ENCODE peak calls at places on chromosomes 3 and 15, in nine cellular contexts. G is aorta, X is K562, B is AG04450, N is fibroblast of lung, O is heart right ventricle, C is A549, T is upper lobe of right lung, F is OCI-LY7. V is an unnamed sample.

GRCh38 chr3:177470200-177470941 is 273.1 kb upstream of the TBL1XR1 start:
- DNase-seq in B (no peak), C (no peak), O (no peak), F (no peak), T (no peak), N (no peak), G (no peak), X (no peak), V (no peak)

GRCh38 chr15:68421798-68422402 is 10.1 kb downstream of the ITGA11 start:
- DNase-seq in N (peak; percentile 32), O (no peak), B (no peak), T (no peak), G (peak; percentile 80), C (no peak), F (no peak), X (no peak), V (no peak)

GRCh38 chr3:195895900-195896360 is 12.4 kb downstream of the TNK2 start:
- DNase-seq in G (peak; percentile 90), O (peak; percentile 75), X (peak; percentile 74), T (peak; percentile 91), F (peak; percentile 79), C (peak; percentile 30), N (peak; percentile 28), B (no peak), V (no peak)

GRCh38 chr3:23115171-23115877 is 87.8 kb upstream of the UBE2E2 start:
- DNase-seq in X (no peak), C (no peak), B (no peak), O (no peak), F (no peak), G (no peak), T (no peak), N (peak; percentile 6), V (no peak)

GRCh38 chr3:194671511-194671899 is 486 bp downstream of the LSG1 start:
- DNase-seq in C (peak; percentile 42), F (peak; percentile 65), O (no peak), X (peak; percentile 53), N (peak; percentile 58), T (no peak), B (no peak), G (no peak), V (no peak)

GRCh38 chr15:71658827-71659729 is 151.3 kb upstream of the NR2E3 start:
- DNase-seq in N (no peak), B (no peak), X (no peak), F (no peak), T (no peak), O (no peak), G (no peak), C (no peak), V (no peak)

GRCh38 chr3:184651945-184652344 is 59.9 kb downstream of the MAGEF1 start:
- DNase-seq in G (no peak), B (no peak), N (no peak), O (no peak), F (no peak), C (no peak), X (no peak), T (no peak), V (no peak)

GRCh38 chr15:74630284-74631086 is 14.8 kb downstream of the CLK3 start:
- DNase-seq in B (no peak), C (no peak), X (no peak), T (no peak), O (no peak), G (no peak), F (peak; percentile 69), N (no peak), V (no peak)

GRCh38 chr3:57983734-57984518 is 24.3 kb upstream of the FLNB start:
- DNase-seq in G (no peak), X (peak; percentile 31), B (peak; percentile 66), N (peak; percentile 90), T (no peak), O (peak; percentile 27), F (peak; percentile 95), C (peak; percentile 96), V (peak; percentile 3)

GRCh38 chr15:31328425-31328998 is 1.9 kb downstream of the KLF13 start:
- DNase-seq in O (no peak), F (peak; percentile 50), N (no peak), X (peak; percentile 54), T (no peak), B (no peak), G (no peak), C (peak; percentile 30), V (no peak)

GRCh38 chr3:151841801-151842200 is 27.9 kb downstream of the AADAC start:
- DNase-seq in X (no peak), C (no peak), F (no peak), B (no peak), G (no peak), O (no peak), N (no peak), T (no peak), V (no peak)

GRCh38 chr3:44842376-44842775 is 19.3 kb upstream of the TMEM42 start:
- DNase-seq in N (no peak), B (no peak), F (no peak), T (no peak), G (no peak), C (no peak), X (no peak), O (no peak), V (no peak)

GRCh38 chr3:169034401-169034800 is 629.1 kb downstream of the MECOM start:
- DNase-seq in X (no peak), O (no peak), N (peak; percentile 71), C (no peak), T (no peak), B (no peak), G (no peak), F (no peak), V (no peak)

GRCh38 chr15:95439812-95440380 is 890.6 kb upstream of the NR2F2 start:
- DNase-seq in X (no peak), B (no peak), G (no peak), N (peak; percentile 90), O (no peak), C (no peak), T (no peak), F (no peak), V (no peak)

GRCh38 chr15:39704684-39705083 is 78.0 kb downstream of the FSIP1 start:
- DNase-seq in O (no peak), B (no peak), G (no peak), X (peak; percentile 70), F (no peak), T (no peak), N (no peak), C (peak; percentile 29), V (no peak)

GRCh38 chr3:148641712-148642111 is 56.0 kb upstream of the AGTR1 start:
- DNase-seq in B (no peak), X (no peak), N (no peak), O (no peak), F (no peak), T (no peak), G (no peak), C (no peak), V (no peak)

GRCh38 chr3:148642214-148642613 is 55.5 kb upstream of the AGTR1 start:
- DNase-seq in T (no peak), F (no peak), O (no peak), X (no peak), N (peak; percentile 55), C (no peak), B (no peak), G (no peak), V (no peak)

GRCh38 chr3:148643389-148643840 is 54.3 kb upstream of the AGTR1 start:
- DNase-seq in G (no peak), T (no peak), O (no peak), C (peak; percentile 80), N (peak; percentile 91), B (peak; percentile 38), F (no peak), X (no peak), V (no peak)

GRCh38 chr3:148646126-148646660 is 51.5 kb upstream of the AGTR1 start:
- DNase-seq in T (no peak), B (no peak), O (no peak), G (no peak), C (no peak), X (no peak), F (no peak), N (peak; percentile 28), V (no peak)

GRCh38 chr3:148642616-148643015 is 55.1 kb upstream of the AGTR1 start:
- DNase-seq in C (peak; percentile 33), B (no peak), X (no peak), O (no peak), N (peak; percentile 74), G (no peak), T (no peak), F (no peak), V (no peak)
- H3K27ac ChIP-seq in C (peak overlapping the region; percentile 86), B (no peak overlapping the region), X (no peak overlapping the region), O (no peak overlapping the region), N (no peak overlapping the region), G (no peak overlapping the region), T (no peak overlapping the region), F (no peak overlapping the region), V (no peak overlapping the region)

DNA sequence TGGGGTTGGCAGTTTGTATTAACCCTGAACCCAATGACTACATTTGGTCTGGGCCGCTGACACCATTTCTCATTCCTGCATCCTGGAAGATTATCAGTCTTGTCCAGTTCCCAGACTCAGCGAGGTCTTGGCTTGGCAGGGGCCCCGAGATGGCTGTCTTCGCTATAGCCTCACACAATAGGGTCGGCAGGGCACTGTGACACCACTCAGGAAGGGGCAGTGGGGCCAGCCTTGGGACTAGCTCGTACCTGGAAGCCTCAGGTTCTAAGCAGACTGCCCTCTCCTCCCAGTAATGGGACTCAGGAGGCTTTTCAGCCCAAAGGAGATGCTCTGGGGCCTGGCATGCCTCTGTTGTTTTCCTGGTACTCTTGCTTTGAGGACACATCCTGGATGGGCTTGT is 9.1 kb downstream of the TEX264 start:
- DNase-seq in B (no peak), G (no peak), X (no peak), N (no peak), O (no peak), F (no peak), C (no peak), T (no peak), V (no peak)
- H3K27ac ChIP-seq in B (no peak overlapping the region), G (no peak overlapping the region), X (no peak overlapping the region), N (no peak overlapping the region), O (no peak overlapping the region), F (no peak overlapping the region), C (no peak overlapping the region), T (peak overlapping the region; percentile 66), V (no peak overlapping the region)

GRCh38 chr3:111738790-111739189 is 120.3 kb upstream of the PHLDB2 start:
- DNase-seq in T (no peak), X (no peak), G (no peak), N (no peak), C (no peak), O (no peak), F (no peak), B (no peak), V (no peak)
- H3K27ac ChIP-seq in T (no peak overlapping the region), X (no peak overlapping the region), G (no peak overlapping the region), N (no peak overlapping the region), C (peak overlapping the region; percentile 90), O (peak overlapping the region; percentile 69), F (no peak overlapping the region), B (no peak overlapping the region), V (no peak overlapping the region)

GRCh38 chr3:45969152-45969551 is 25.9 kb downstream of the CXCR6 start:
- DNase-seq in F (no peak), G (no peak), X (no peak), O (no peak), B (no peak), C (no peak), N (no peak), T (no peak), V (no peak)
- H3K27ac ChIP-seq in F (no peak overlapping the region), G (no peak overlapping the region), X (no peak overlapping the region), O (no peak overlapping the region), B (no peak overlapping the region), C (no peak overlapping the region), N (no peak overlapping the region), T (no peak overlapping the region), V (no peak overlapping the region)

GRCh38 chr3:8519774-8520448 is 18.3 kb downstream of the LMCD1 start:
- DNase-seq in C (no peak), O (no peak), F (no peak), X (no peak), N (no peak), B (no peak), G (no peak), T (no peak), V (no peak)
- H3K27ac ChIP-seq in C (no peak overlapping the region), O (no peak overlapping the region), F (no peak overlapping the region), X (no peak overlapping the region), N (no peak overlapping the region), B (no peak overlapping the region), G (peak overlapping the region; percentile 67), T (peak overlapping the region; percentile 40), V (no peak overlapping the region)